ENCODE peak calls at places on chromosomes 3 and 15, in eight cellular contexts. U, I, D, B, T, J, Z and Q are unnamed samples. For H3K9me3 and H3K4me1, the result is how much of the 10 kb centered on the place peaks cover.

GRCh38 chr3:161415506-161416231 is 44.4 kb upstream of the SPTSSB start:
- DNase-seq in I (no peak), B (no peak), U (peak), D (peak), T (no peak), Z (no peak), J (no peak), Q (peak)

GRCh38 chr3:101852983-101853382 is 3.7 kb downstream of the NFKBIZ start:
- DNase-seq in U (no peak), I (no peak), T (no peak), B (no peak), J (no peak), D (no peak), Z (no peak), Q (no peak)

GRCh38 chr3:138845071-138845685 is 10.4 kb upstream of the PIK3CB start:
- DNase-seq in U (no peak), I (no peak), J (no peak), B (no peak), T (no peak), Z (no peak), D (no peak), Q (no peak)

GRCh38 chr3:119161240-119161639 is 12.2 kb upstream of the UPK1B start:
- DNase-seq in I (no peak), U (no peak), J (no peak), D (no peak), B (no peak), Z (no peak), T (no peak), Q (no peak)

GRCh38 chr3:160720123-160720746 is 35.8 kb upstream of the PPM1L start:
- DNase-seq in Z (no peak), I (no peak), T (no peak), B (no peak), U (no peak), J (no peak), D (no peak), Q (no peak)

GRCh38 chr3:23819599-23820360 is 14.0 kb downstream of the UBE2E1 start:
- DNase-seq in I (no peak), J (no peak), D (no peak), Z (no peak), U (no peak), B (no peak), T (no peak), Q (no peak)

GRCh38 chr15:44295909-44296420 is 7.4 kb downstream of the GOLM2 start:
- DNase-seq in D (no peak), B (no peak), T (no peak), I (no peak), J (no peak), Z (no peak), U (no peak), Q (no peak)

GRCh38 chr3:34239870-34240269 is 441.4 kb downstream of the PDCD6IP start:
- DNase-seq in J (no peak), U (no peak), Z (no peak), D (no peak), I (no peak), T (no peak), B (no peak), Q (no peak)

GRCh38 chr3:133459400-133459799 is 59.5 kb downstream of the BFSP2 start:
- DNase-seq in Z (no peak), B (no peak), D (peak), U (no peak), J (no peak), T (no peak), I (no peak), Q (peak)

GRCh38 chr3:155972885-155973584 is 102.6 kb downstream of the GMPS start:
- DNase-seq in J (no peak), I (no peak), D (no peak), Z (no peak), B (no peak), T (no peak), U (no peak), Q (no peak)

GRCh38 chr3:126665221-126665936 is 10.5 kb upstream of the TXNRD3 start:
- DNase-seq in U (no peak), J (no peak), Z (no peak), T (no peak), B (no peak), I (no peak), D (no peak), Q (no peak)

GRCh38 chr3:142444343-142444742 is 3.5 kb downstream of the XRN1 start:
- DNase-seq in U (no peak), I (no peak), Z (no peak), D (no peak), B (no peak), J (no peak), T (no peak), Q (no peak)

GRCh38 chr15:45180201-45180600 is 7.6 kb downstream of the SHF start:
- DNase-seq in D (no peak), J (no peak), Z (no peak), U (no peak), B (no peak), I (no peak), T (no peak), Q (no peak)

GRCh38 chr3:52006017-52006819 is 10.5 kb upstream of the RPL29 start:
- DNase-seq in T (peak), U (no peak), J (no peak), Z (no peak), B (no peak), I (no peak), D (no peak), Q (no peak)

GRCh38 chr3:113234028-113234427 is 22.7 kb downstream of the BOC start:
- DNase-seq in J (no peak), B (no peak), U (no peak), I (no peak), Z (no peak), T (no peak), D (no peak), Q (no peak)

GRCh38 chr3:47781326-47781684 is 388 bp downstream of the SMARCC1 start:
- DNase-seq in I (no peak), J (peak), B (peak), D (peak), T (peak), Z (peak), U (peak), Q (peak)

GRCh38 chr15:66154581-66154980 is 99.0 kb downstream of the MEGF11 start:
- DNase-seq in T (no peak), D (no peak), Z (no peak), B (no peak), U (no peak), J (no peak), I (no peak), Q (no peak)

GRCh38 chr3:131735544-131735943 is 232.8 kb upstream of the MRPL3 start:
- DNase-seq in I (no peak), U (no peak), B (no peak), Z (no peak), J (no peak), T (no peak), D (peak), Q (no peak)

GRCh38 chr3:40962721-40963120 is 236.6 kb upstream of the CTNNB1 start:
- DNase-seq in I (no peak), U (no peak), J (no peak), D (no peak), Z (no peak), T (no peak), B (no peak), Q (no peak)

GRCh38 chr15:55721554-55722185 is 21.3 kb downstream of the PRTG start:
- DNase-seq in I (no peak), T (no peak), U (no peak), B (no peak), J (no peak), Z (no peak), D (no peak), Q (no peak)

GRCh38 chr3:48656841-48657281 is 5.8 kb downstream of the CELSR3 start:
- DNase-seq in Z (no peak), T (no peak), I (no peak), U (no peak), J (no peak), D (no peak), B (no peak), Q (no peak)

GRCh38 chr3:64002248-64002647 is 21.0 kb downstream of the PSMD6 start:
- DNase-seq in D (no peak), I (no peak), J (no peak), Z (no peak), B (no peak), U (no peak), T (no peak), Q (no peak)

GRCh38 chr3:179263134-179263533 is 12.2 kb upstream of the KCNMB3 start:
- DNase-seq in T (peak), Z (no peak), U (no peak), I (no peak), J (no peak), B (no peak), D (no peak), Q (peak)

GRCh38 chr3:64203216-64203615 is 22.1 kb downstream of the PRICKLE2 start:
- DNase-seq in D (peak), U (no peak), T (no peak), B (no peak), J (no peak), Z (no peak), I (no peak), Q (no peak)

GRCh38 chr3:88203537-88204143 is 53.9 kb downstream of the C3orf38 start:
- DNase-seq in I (no peak), D (peak), Z (no peak), B (peak), T (no peak), J (peak), U (peak), Q (peak)

GRCh38 chr3:49173792-49174170 is 2.4 kb downstream of the KLHDC8B start:
- DNase-seq in Z (no peak), U (no peak), I (no peak), D (no peak), J (no peak), T (no peak), B (no peak), Q (peak)

GRCh38 chr3:151290673-151291072 is 12.3 kb upstream of the P2RY14 start:
- DNase-seq in U (no peak), B (no peak), Z (no peak), D (peak), T (no peak), I (no peak), J (no peak), Q (no peak)

GRCh38 chr3:22937536-22937935 is 265.6 kb upstream of the UBE2E2 start:
- DNase-seq in J (no peak), D (no peak), U (no peak), Z (no peak), I (no peak), T (no peak), B (no peak), Q (no peak)

GRCh38 chr3:94225176-94225742 is 162.4 kb downstream of the NSUN3 start:
- DNase-seq in U (no peak), Z (no peak), J (no peak), B (no peak), D (peak), I (no peak), T (no peak), Q (no peak)

GRCh38 chr3:81829946-81830345 is 68.5 kb upstream of the GBE1 start:
- DNase-seq in J (no peak), I (no peak), B (no peak), D (peak), T (no peak), U (no peak), Z (no peak), Q (no peak)

GRCh38 chr3:13844911-13845310 is 35.0 kb downstream of the WNT7A start:
- DNase-seq in Z (no peak), D (no peak), J (no peak), T (no peak), B (no peak), U (no peak), I (no peak), Q (no peak)

DNA sequence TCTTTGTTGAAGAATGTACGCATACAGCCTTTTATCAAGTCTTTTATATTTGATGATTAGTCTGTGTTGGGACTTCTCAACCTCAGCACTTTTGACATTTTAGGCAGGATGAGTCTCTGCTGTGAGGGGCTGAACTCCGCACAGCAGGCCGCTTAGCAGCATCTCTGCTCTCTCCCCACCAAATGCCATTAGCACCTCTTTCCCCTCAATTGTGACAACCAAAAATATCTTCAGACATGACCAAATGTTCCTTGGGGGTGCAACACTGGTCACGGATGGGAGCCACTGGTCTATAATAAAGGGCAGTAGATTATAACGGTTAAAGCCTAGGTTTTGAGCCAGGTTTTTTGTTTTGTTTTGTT is 109.7 kb upstream of the LRIG1 start:
- DNase-seq in Z (no peak), T (no peak), I (no peak), J (no peak), B (no peak), D (no peak), U (no peak), Q (no peak)
- H3K27ac ChIP-seq in Z (no peak), T (no peak), I (no peak), J (no peak), B (peak), D (no peak), U (no peak), Q (no peak)

GRCh38 chr15:25062551-25063430 is 108.0 kb downstream of the SNRPN start:
- DNase-seq in Z (peak), U (no peak), J (peak), B (no peak), I (no peak), D (no peak), T (no peak), Q (no peak)
- H3K9me3 ChIP-seq in Z (half or more), U (half or more), J (half or more), B (half or more), I (half or more), D (under half), T (under half), Q (half or more)

GRCh38 chr3:69531975-69532827 is 146.3 kb upstream of the FRMD4B start:
- DNase-seq in I (no peak), J (no peak), B (no peak), Z (no peak), D (no peak), U (no peak), T (no peak), Q (no peak)
- H3K4me1 ChIP-seq in I (under half), J (under half), B (under half), Z (under half), D (under half), U (under half), T (under half), Q (under half)

DNA sequence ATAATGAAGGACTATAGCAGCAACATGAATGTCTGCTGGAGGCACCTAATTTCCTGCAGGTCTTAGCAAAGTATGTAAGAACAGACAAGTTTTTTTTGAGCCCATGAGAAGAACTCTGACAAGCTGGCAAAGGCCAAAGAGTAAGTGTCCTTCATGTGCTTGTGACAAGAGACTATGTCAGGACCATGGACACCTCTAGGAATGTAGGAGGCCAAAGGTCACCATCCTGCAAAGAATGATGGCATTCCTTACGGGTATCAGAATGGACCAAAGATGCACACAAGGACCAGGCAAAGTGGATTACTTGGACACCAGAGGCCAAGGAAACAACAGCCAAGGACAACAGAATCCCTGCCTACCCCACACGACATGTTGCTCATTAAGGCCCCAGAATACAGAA is 858.5 kb upstream of the CFAP20DC start:
- DNase-seq in T (no peak), I (no peak), B (no peak), Z (no peak), U (no peak), J (no peak), D (no peak), Q (no peak)
- H3K27ac ChIP-seq in T (no peak), I (no peak), B (no peak), Z (no peak), U (no peak), J (no peak), D (no peak), Q (no peak)

DNA sequence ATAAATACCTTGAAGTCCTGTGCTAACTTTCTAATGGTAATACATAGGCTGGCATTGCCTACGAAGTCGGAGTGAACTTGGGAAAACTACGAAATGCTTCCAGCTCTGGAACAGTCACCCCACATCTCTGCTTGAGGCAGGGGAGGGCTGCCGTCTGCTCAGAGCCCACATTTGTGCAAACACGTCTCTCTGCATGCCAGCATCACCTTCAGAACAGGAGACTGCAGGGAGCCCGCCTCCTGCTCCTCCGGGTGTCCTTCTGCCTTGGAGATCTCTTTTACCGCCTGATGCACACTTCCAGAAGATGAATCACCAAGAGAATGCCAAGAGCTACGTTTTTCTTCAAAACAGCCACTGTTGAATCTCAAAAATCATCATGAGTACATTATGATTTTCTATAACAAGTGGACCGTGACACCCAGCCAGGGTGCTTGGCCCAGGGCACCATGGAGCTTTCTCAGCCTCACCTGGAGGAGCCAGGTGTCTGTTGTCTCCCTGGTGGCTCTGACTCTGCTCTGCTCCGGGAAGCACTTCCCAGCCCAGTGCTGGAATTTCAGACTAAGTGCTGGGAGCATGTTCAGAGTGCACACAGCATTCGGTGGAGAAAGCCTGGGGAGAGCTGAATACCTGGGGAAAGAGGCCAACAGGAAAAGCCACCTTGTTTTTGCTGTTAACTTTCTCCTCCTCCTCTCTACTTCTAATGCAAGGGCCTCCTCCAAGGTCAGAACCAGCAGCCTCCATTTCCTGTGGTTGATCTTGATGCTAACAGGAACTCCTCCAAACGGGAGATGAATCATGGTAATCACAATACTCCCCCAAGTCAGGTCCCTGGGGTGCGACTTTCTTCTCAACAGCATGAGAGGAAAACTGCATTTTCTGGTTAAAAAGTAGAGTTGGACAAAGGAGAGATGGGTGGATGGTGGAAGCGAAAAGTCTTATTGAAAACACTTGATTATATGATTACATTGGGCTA is 467.7 kb downstream of the GABRG3 start:
- DNase-seq in D (peak), Z (no peak), J (no peak), U (no peak), B (no peak), T (no peak), I (no peak), Q (no peak)
- H3K9me3 ChIP-seq in D (under half), Z (under half), J (under half), U (under half), B (under half), T (under half), I (under half), Q (under half)

DNA sequence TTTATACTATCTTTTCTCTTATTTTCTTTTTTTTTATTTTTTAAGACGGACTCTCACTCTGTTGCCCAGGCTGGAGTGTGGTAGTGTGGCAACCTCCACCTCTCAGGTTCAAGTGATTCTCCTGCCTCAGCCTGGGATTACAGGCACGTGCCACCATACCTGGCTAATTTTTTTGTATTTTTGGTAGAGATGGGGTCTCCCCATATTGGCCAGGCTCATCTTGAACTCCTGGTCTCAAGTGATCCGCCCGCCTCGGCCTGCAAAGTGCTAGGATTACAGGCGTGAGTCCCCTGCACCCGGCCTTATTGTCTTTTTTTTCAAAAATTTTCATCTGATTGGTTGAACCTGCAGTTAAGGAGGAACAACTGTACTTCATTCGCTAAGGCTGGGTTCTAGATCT is 21.8 kb downstream of the ABHD2 start:
- DNase-seq in J (peak), U (no peak), T (no peak), Z (no peak), B (no peak), I (no peak), D (no peak), Q (no peak)
- H3K4me1 ChIP-seq in J (under half), U (under half), T (half or more), Z (half or more), B (half or more), I (under half), D (under half), Q (under half)

GRCh38 chr15:56948000-56948765 is 29.7 kb downstream of the TCF12 start:
- DNase-seq in Z (no peak), I (no peak), B (no peak), U (no peak), D (no peak), T (no peak), J (no peak), Q (no peak)
- H3K27ac ChIP-seq in Z (no peak), I (no peak), B (no peak), U (peak), D (no peak), T (no peak), J (no peak), Q (no peak)